ENCODE peak calls at places on chromosome 4, in four cellular contexts. L, B, D and R are unnamed samples.

GRCh38 chr4:140935259-140935658 is 179.1 kb upstream of the TBC1D9 start:
- DNase-seq in L (no peak), B (no peak), D (peak; percentile 11), R (no peak)

GRCh38 chr4:7792616-7793015 is 147.0 kb downstream of the AFAP1 start:
- DNase-seq in L (no peak), B (no peak), D (no peak), R (no peak)

GRCh38 chr4:88672987-88673386 is 24.6 kb downstream of the NAP1L5 start:
- DNase-seq in L (peak; percentile 8), B (no peak), D (peak; percentile 31), R (peak; percentile 48)

GRCh38 chr4:148196168-148196567 is 246.0 kb downstream of the NR3C2 start:
- DNase-seq in L (no peak), B (no peak), D (peak; percentile 12), R (no peak)

GRCh38 chr4:104641427-104641826 is 146.7 kb upstream of the CXXC4 start:
- DNase-seq in L (no peak), B (no peak), D (no peak), R (no peak)

GRCh38 chr4:169957785-169958184 is 68.4 kb downstream of the MFAP3L start:
- DNase-seq in L (no peak), B (no peak), D (no peak), R (no peak)

GRCh38 chr4:184503869-184504300 is 29.5 kb upstream of the IRF2 start:
- DNase-seq in L (no peak), B (no peak), D (peak; percentile 65), R (peak; percentile 20)

GRCh38 chr4:181684310-181684709 is 558.9 kb upstream of the TENM3 start:
- DNase-seq in L (no peak), B (no peak), D (peak; percentile 81), R (peak; percentile 87)

GRCh38 chr4:40579983-40580382 is 49.7 kb downstream of the RBM47 start:
- DNase-seq in L (no peak), B (no peak), D (peak; percentile 82), R (peak; percentile 91)

GRCh38 chr4:86482851-86483490 is 111.1 kb upstream of the PTPN13 start:
- DNase-seq in L (no peak), B (no peak), D (peak; percentile 21), R (no peak)

GRCh38 chr4:80254114-80254513 is 12.3 kb upstream of the FGF5 start:
- DNase-seq in L (no peak), B (no peak), D (no peak), R (no peak)

GRCh38 chr4:53601251-53601764 is 10.0 kb upstream of the LNX1 start:
- DNase-seq in L (no peak), B (peak; percentile 90), D (peak; percentile 25), R (no peak)

GRCh38 chr4:138070816-138071215 is 171.3 kb downstream of the SLC7A11 start:
- DNase-seq in L (no peak), B (no peak), D (no peak), R (no peak)